ENCODE peak calls at places on chromosomes 11 and 22, in five cellular contexts. X is hepatocyte, F is K562, C is mammary epithelial cell, Z is fibroblast of lung. I is an unnamed sample.

GRCh38 chr11:69859275-69859934 is 40.2 kb upstream of the FGF3 start:
- DNase-seq in C (no peak), X (no peak), F (no peak), Z (no peak), I (no peak)

GRCh38 chr11:65646921-65647701 is 9.2 kb downstream of the SIPA1 start:
- DNase-seq in Z (peak), C (no peak), F (no peak), X (peak), I (no peak)

GRCh38 chr11:66639066-66639813 is 737 bp downstream of the RBM4 start:
- DNase-seq in Z (peak), C (peak), X (peak), F (no peak), I (no peak)

GRCh38 chr11:45163956-45164575 is 17.6 kb downstream of the PRDM11 start:
- DNase-seq in X (no peak), C (no peak), F (no peak), Z (peak), I (no peak)

GRCh38 chr11:1302041-1302460 is 7.4 kb downstream of the TOLLIP start:
- DNase-seq in C (no peak), Z (no peak), X (no peak), F (no peak), I (no peak)

GRCh38 chr11:115613004-115613403 is 108.8 kb upstream of the CADM1 start:
- DNase-seq in F (no peak), Z (no peak), X (no peak), C (no peak), I (no peak)

GRCh38 chr22:29343313-29343805 is 27.9 kb upstream of the RASL10A start:
- DNase-seq in X (no peak), F (peak), C (no peak), Z (peak), I (peak)

GRCh38 chr11:28618426-28618825 is 510.2 kb downstream of the METTL15 start:
- DNase-seq in C (no peak), F (no peak), X (no peak), Z (peak), I (no peak)

GRCh38 chr11:17798253-17798652 is 63.7 kb downstream of the KCNC1 start:
- DNase-seq in Z (no peak), C (peak), X (no peak), F (no peak), I (no peak)

GRCh38 chr22:39117585-39118191 is 20.6 kb downstream of the APOBEC3H start:
- DNase-seq in F (peak), C (peak), Z (peak), X (peak), I (peak)

GRCh38 chr11:82765466-82766034 is 31.9 kb upstream of the FAM181B start:
- DNase-seq in F (no peak), C (no peak), X (no peak), Z (no peak), I (no peak)

GRCh38 chr11:74677131-74677530 is 54.1 kb downstream of the CHRDL2 start:
- DNase-seq in Z (no peak), X (no peak), C (no peak), F (no peak), I (no peak)

GRCh38 chr11:17498058-17498457 is 21.4 kb upstream of the ABCC8 start:
- DNase-seq in X (no peak), F (no peak), Z (no peak), C (no peak), I (no peak)

GRCh38 chr11:10456519-10456918 is 1.5 kb downstream of the AMPD3 start:
- DNase-seq in Z (no peak), F (peak), X (no peak), C (no peak), I (no peak)

GRCh38 chr11:131977854-131978253 is 607.4 kb downstream of the NTM start:
- DNase-seq in C (peak), Z (peak), F (no peak), X (no peak), I (no peak)

GRCh38 chr11:43282607-43283440 is 29.0 kb upstream of the API5 start:
- DNase-seq in C (peak), X (peak), F (peak), Z (peak), I (peak)

GRCh38 chr22:43256569-43257360 is 69.8 kb upstream of the TTLL12 start:
- DNase-seq in C (no peak), F (no peak), Z (no peak), X (no peak), I (no peak)

GRCh38 chr11:34363363-34364084 is 5.7 kb upstream of the ABTB2 start:
- DNase-seq in F (no peak), X (no peak), Z (no peak), C (no peak), I (no peak)

GRCh38 chr11:2482199-2482598 is 37.4 kb downstream of the KCNQ1 start:
- DNase-seq in C (no peak), Z (no peak), F (no peak), X (no peak), I (no peak)

GRCh38 chr11:95325777-95326258 is 94.8 kb upstream of the SESN3 start:
- DNase-seq in X (no peak), C (no peak), F (no peak), Z (no peak), I (no peak)

GRCh38 chr11:120514541-120515121 is 3.1 kb downstream of the GRIK4 start:
- DNase-seq in C (no peak), Z (no peak), F (no peak), X (no peak), I (no peak)

GRCh38 chr11:105611837-105612480 is 2.1 kb downstream of the GRIA4 start:
- DNase-seq in X (no peak), C (no peak), F (no peak), Z (no peak), I (no peak)

GRCh38 chr22:35547993-35548761 is 7.5 kb downstream of the RASD2 start:
- DNase-seq in C (no peak), F (peak), Z (no peak), X (no peak), I (no peak)

GRCh38 chr11:120273432-120273831 is 33.5 kb downstream of the POU2F3 start:
- DNase-seq in Z (peak), X (no peak), C (peak), F (no peak), I (peak)

GRCh38 chr22:29475550-29475949 is 4.5 kb upstream of the NEFH start:
- DNase-seq in C (no peak), X (no peak), F (no peak), Z (no peak), I (no peak)

GRCh38 chr22:31046591-31047226 is 34.4 kb upstream of the SMTN start:
- DNase-seq in Z (no peak), X (no peak), C (no peak), F (peak), I (no peak)

GRCh38 chr22:42269407-42270177 is 861 bp downstream of the TCF20 start:
- DNase-seq in F (peak), C (peak), Z (no peak), X (peak), I (peak)

GRCh38 chr11:28836285-28837081 is 728.3 kb downstream of the METTL15 start:
- DNase-seq in Z (peak), X (peak), C (peak), F (no peak), I (peak)

GRCh38 chr22:33274214-33274828 is 216.1 kb upstream of the SYN3 start:
- DNase-seq in X (no peak), F (peak), Z (no peak), C (peak), I (no peak)

GRCh38 chr11:3994030-3994640 is 100.5 kb upstream of the RRM1 start:
- DNase-seq in C (peak), Z (peak), F (peak), X (no peak), I (no peak)

GRCh38 chr22:19755145-19755710 is 5.3 kb upstream of the TBX1 start:
- DNase-seq in C (no peak), Z (no peak), X (no peak), F (no peak), I (no peak)
- TF ChIP-seq EZH2 in C (no peak), Z (no peak), X (peak), F (no peak), I (no peak)

GRCh38 chr11:101224221-101224620 is 94.6 kb upstream of the PGR start:
- DNase-seq in C (no peak), X (no peak), F (no peak), Z (no peak), I (no peak)

GRCh38 chr11:101226617-101227016 is 97.0 kb upstream of the PGR start:
- DNase-seq in X (no peak), C (no peak), F (no peak), Z (no peak), I (no peak)
- H2AFZ ChIP-seq in X (no peak), C (no peak), F (no peak), Z (no peak), I (no peak)

GRCh38 chr11:89545701-89546100 is 54.5 kb upstream of the NOX4 start:
- DNase-seq in F (no peak), X (peak), C (no peak), Z (no peak), I (no peak)

DNA sequence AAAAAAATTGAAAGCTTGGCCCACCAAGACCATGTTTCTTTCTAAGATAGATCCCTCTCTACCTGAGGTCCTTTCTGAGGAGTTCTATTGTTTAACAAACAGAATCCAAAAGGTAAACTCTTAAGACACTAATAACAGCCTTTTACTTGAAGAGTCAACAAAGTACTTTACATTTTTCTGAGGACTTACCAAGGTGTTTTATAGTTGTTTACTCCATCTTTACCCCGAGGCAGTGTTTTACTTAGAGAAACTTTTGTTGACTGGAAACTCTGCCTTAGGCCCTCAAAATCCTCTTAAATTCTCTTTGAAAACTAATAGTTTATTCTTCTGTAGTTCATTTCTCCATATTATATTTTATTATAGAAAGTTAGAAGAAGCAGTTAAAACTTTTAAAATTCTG is 49.7 kb upstream of the NOX4 start:
- DNase-seq in C (no peak), F (no peak), X (no peak), Z (no peak), I (no peak)
- TF ChIP-seq EZH2 in C (no peak), F (no peak), X (no peak), Z (no peak), I (no peak)

DNA sequence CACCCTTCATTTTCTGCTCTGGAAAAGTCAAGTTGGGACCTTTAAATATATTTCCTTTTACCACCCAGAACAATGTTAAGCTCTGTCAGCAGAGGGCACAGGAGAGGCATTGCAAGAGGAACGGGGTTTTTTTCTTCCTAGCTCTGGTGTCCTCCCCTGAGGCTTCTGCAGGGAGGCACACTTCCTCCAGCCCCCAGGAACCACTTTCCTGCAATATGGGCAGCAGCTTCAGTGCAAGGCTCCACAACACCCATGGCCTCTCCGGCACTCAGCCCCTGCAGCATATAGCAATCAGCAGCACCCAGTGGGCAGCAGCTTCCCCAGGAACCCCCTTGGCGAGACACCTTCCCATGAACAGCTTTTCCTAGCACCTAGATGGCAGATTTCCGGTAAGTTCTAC is 101.4 kb downstream of the SYT9 start:
- DNase-seq in F (peak), C (peak), X (peak), Z (no peak), I (peak)
- H2AFZ ChIP-seq in F (no peak), C (no peak), X (no peak), Z (no peak), I (no peak)

I was measured in PC-9.